ENCODE peak calls at places on chromosomes 4 and X, in seven cellular contexts. L is HEK293T, K is GM23248, X is HCT116, I is sciatic nerve, W is NCI-H1092, R is upper lobe of right lung. V is an unnamed sample.

GRCh38 chr4:119493419-119493818 is 135.2 kb downstream of the PDE5A start:
- DNase-seq in L (no peak), K (peak; percentile 42), X (no peak), I (no peak), W (no peak), R (no peak), V (no peak)

GRCh38 chrX:14963447-14964236 is 90.4 kb downstream of the MOSPD2 start:
- DNase-seq in L (no peak), K (peak; percentile 53), X (peak; percentile 49), I (no peak), W (no peak), R (no peak), V (no peak)

GRCh38 chr4:75673027-75673958 is at the start of gene G3BP2:
- DNase-seq in L (peak; percentile 92), K (peak; percentile 99), X (peak; percentile 98), I (peak; percentile 98), W (peak; percentile 99), R (peak; percentile 99), V (peak; percentile 83)

GRCh38 chrX:17380221-17380620 is 5.2 kb downstream of the NHS start:
- DNase-seq in L (no peak), K (no peak), X (no peak), I (no peak), W (no peak), R (no peak), V (no peak)

GRCh38 chrX:15143050-15143824 is 126.6 kb downstream of the ASB9 start:
- DNase-seq in L (peak; percentile 52), K (peak; percentile 59), X (peak; percentile 34), I (peak; percentile 71), W (peak; percentile 36), R (peak; percentile 48), V (peak; percentile 34)

GRCh38 chr4:37533286-37534033 is 152.7 kb downstream of the RELL1 start:
- DNase-seq in L (no peak), K (no peak), X (no peak), I (no peak), W (no peak), R (no peak), V (no peak)

GRCh38 chr4:169311643-169312365 is 41.0 kb upstream of the SH3RF1 start:
- DNase-seq in L (peak; percentile 72), K (peak; percentile 60), X (peak; percentile 66), I (no peak), W (peak; percentile 19), R (no peak), V (no peak)

GRCh38 chrX:16119353-16120220 is 3.8 kb upstream of the GRPR start:
- DNase-seq in L (no peak), K (no peak), X (no peak), I (no peak), W (no peak), R (no peak), V (no peak)

GRCh38 chr4:94621491-94622080 is 136.2 kb upstream of the BMPR1B start:
- DNase-seq in L (peak; percentile 24), K (peak; percentile 62), X (peak; percentile 38), I (no peak), W (peak; percentile 14), R (no peak), V (no peak)

GRCh38 chr4:76993787-76994641 is 44.5 kb downstream of the SEPTIN11 start:
- DNase-seq in L (no peak), K (no peak), X (no peak), I (no peak), W (peak; percentile 7), R (no peak), V (no peak)

GRCh38 chr4:108399610-108400265 is 220.6 kb upstream of the RPL34 start:
- DNase-seq in L (peak; percentile 41), K (no peak), X (no peak), I (no peak), W (no peak), R (no peak), V (no peak)

GRCh38 chr4:55475394-55476243 is 71.1 kb downstream of the CLOCK start:
- DNase-seq in L (no peak), K (peak; percentile 84), X (no peak), I (no peak), W (no peak), R (no peak), V (no peak)

GRCh38 chrX:100404851-100405250 is 5.2 kb downstream of the PCDH19 start:
- DNase-seq in L (no peak), K (no peak), X (no peak), I (no peak), W (no peak), R (no peak), V (no peak)

GRCh38 chr4:31692407-31692940 is 972.3 kb downstream of the PCDH7 start:
- DNase-seq in L (no peak), K (no peak), X (peak; percentile 8), I (no peak), W (no peak), R (no peak), V (no peak)

GRCh38 chr4:76277667-76278066 is 26.1 kb downstream of the FAM47E start:
- DNase-seq in L (no peak), K (no peak), X (no peak), I (no peak), W (no peak), R (no peak), V (no peak)

GRCh38 chr4:124053872-124054538 is 657.4 kb downstream of the SPRY1 start:
- DNase-seq in L (no peak), K (no peak), X (no peak), I (no peak), W (no peak), R (no peak), V (no peak)

GRCh38 chr4:151022586-151022985 is 7.5 kb upstream of the LRBA start:
- DNase-seq in L (no peak), K (no peak), X (no peak), I (no peak), W (no peak), R (no peak), V (no peak)

GRCh38 chr4:1711055-1711905 is 839 bp downstream of the SLBP start:
- DNase-seq in L (peak; percentile 26), K (peak; percentile 83), X (no peak), I (peak; percentile 77), W (no peak), R (peak; percentile 76), V (no peak)

GRCh38 chr4:36332023-36332781 is 50.8 kb downstream of the DTHD1 start:
- DNase-seq in L (no peak), K (no peak), X (no peak), I (no peak), W (no peak), R (no peak), V (no peak)

GRCh38 chrX:49308604-49309269 is 5.3 kb downstream of the GAGE10 start:
- DNase-seq in L (no peak), K (peak; percentile 36), X (no peak), I (no peak), W (no peak), R (peak; percentile 68), V (no peak)

GRCh38 chr4:14111730-14112171 is 484.2 kb upstream of the BOD1L1 start:
- DNase-seq in L (no peak), K (peak; percentile 89), X (no peak), I (no peak), W (no peak), R (no peak), V (no peak)

GRCh38 chr4:156830356-156830755 is 141.2 kb downstream of the PDGFC start:
- DNase-seq in L (no peak), K (peak; percentile 92), X (no peak), I (no peak), W (no peak), R (no peak), V (no peak)

GRCh38 chr4:2394544-2394943 is 23.9 kb downstream of the ZFYVE28 start:
- DNase-seq in L (no peak), K (no peak), X (no peak), I (no peak), W (no peak), R (no peak), V (no peak)

GRCh38 chr4:99462875-99463464 is 27.8 kb upstream of the ADH7 start:
- DNase-seq in L (peak; percentile 74), K (peak; percentile 80), X (peak; percentile 57), I (no peak), W (peak; percentile 42), R (no peak), V (no peak)

GRCh38 chr4:81883004-81883403 is 411.3 kb upstream of the RASGEF1B start:
- DNase-seq in L (no peak), K (no peak), X (no peak), I (no peak), W (no peak), R (no peak), V (no peak)

GRCh38 chrX:23841847-23842522 is 59.0 kb downstream of the SAT1 start:
- DNase-seq in L (no peak), K (no peak), X (no peak), I (no peak), W (no peak), R (no peak), V (no peak)